ENCODE peak calls at places on chromosome 1, in four cellular contexts. Z is heart right ventricle, H is GM18507, C is activated gamma-delta T cell treated with Interleukin-2 at 50 U/mL for 16 hours. P is an unnamed sample.
A peak's percentile ranks its signal among the peaks of the same experiment; 100 is the strongest.

GRCh38 chr1:76625887-76626286 is 241.4 kb upstream of the ST6GALNAC5 start:
- DNase-seq in Z (no peak), H (no peak), C (no peak), P (no peak)

GRCh38 chr1:166302919-166303758 is 136.3 kb upstream of the FAM78B start:
- DNase-seq in Z (no peak), H (no peak), C (no peak), P (no peak)

GRCh38 chr1:8169364-8170058 is 143.4 kb upstream of the ERRFI1 start:
- DNase-seq in Z (peak; percentile 65), H (peak; percentile 70), C (peak; percentile 52), P (peak; percentile 71)

GRCh38 chr1:228271701-228272251 is 63.9 kb downstream of the OBSCN start:
- DNase-seq in Z (no peak), H (no peak), C (no peak), P (no peak)

GRCh38 chr1:205449254-205449749 is 6.5 kb downstream of the BLACAT1 start:
- DNase-seq in Z (no peak), H (no peak), C (no peak), P (no peak)

GRCh38 chr1:216293673-216294072 is 129.6 kb downstream of the USH2A start:
- DNase-seq in Z (no peak), H (no peak), C (no peak), P (no peak)

GRCh38 chr1:9505142-9505541 is 34.1 kb upstream of the SLC25A33 start:
- DNase-seq in Z (no peak), H (no peak), C (no peak), P (no peak)

GRCh38 chr1:115210302-115210711 is 121.0 kb upstream of the TSPAN2 start:
- DNase-seq in Z (no peak), H (no peak), C (no peak), P (no peak)

GRCh38 chr1:16326833-16327404 is 25.4 kb downstream of the FBXO42 start:
- DNase-seq in Z (no peak), H (no peak), C (no peak), P (no peak)